ENCODE peak calls at places on chromosomes 4 and X, in four cellular contexts. M is PC-3, W is H1, T is SK-N-SH. I is an unnamed sample.

GRCh38 chr4:185115827-185116232 is 27.2 kb upstream of the SLC25A4 start:
- DNase-seq in M (no peak), T (peak; percentile 86), W (no peak), I (peak; percentile 74)

GRCh38 chr4:141102367-141102766 is 30.9 kb downstream of the RNF150 start:
- DNase-seq in T (peak; percentile 58), M (peak; percentile 77), W (no peak), I (peak; percentile 61)

GRCh38 chr4:132770776-132771175 is 378.3 kb upstream of the PCDH10 start:
- DNase-seq in M (no peak), T (no peak), W (no peak), I (no peak)

GRCh38 chr4:112145820-112146813 is 863 bp downstream of the FAM241A start:
- DNase-seq in M (peak; percentile 38), T (peak; percentile 73), W (no peak), I (peak; percentile 68)

GRCh38 chr4:120653790-120654189 is 268.7 kb downstream of the PRDM5 start:
- DNase-seq in W (no peak), M (no peak), T (no peak), I (peak; percentile 66)

GRCh38 chrX:115322375-115322774 is 32.9 kb downstream of the LUZP4 start:
- DNase-seq in T (no peak), W (no peak), M (no peak), I (no peak)

GRCh38 chr4:92864176-92864575 is 560.4 kb downstream of the GRID2 start:
- DNase-seq in M (no peak), T (no peak), W (no peak), I (no peak)

GRCh38 chrX:154986826-154987575 is 35.5 kb downstream of the F8 start:
- DNase-seq in W (no peak), T (no peak), M (peak; percentile 19), I (peak; percentile 5)

GRCh38 chr4:154490589-154491340 is 834 bp downstream of the DCHS2 start:
- DNase-seq in W (no peak), T (peak; percentile 41), M (no peak), I (no peak)

GRCh38 chrX:7334253-7334935 is 186.4 kb upstream of the PUDP start:
- DNase-seq in T (no peak), M (peak; percentile 62), W (no peak), I (peak; percentile 78)

GRCh38 chr4:106676173-106676921 is 307.8 kb upstream of the GIMD1 start:
- DNase-seq in M (no peak), T (no peak), W (no peak), I (peak; percentile 61)

GRCh38 chr4:119523399-119523798 is 105.2 kb downstream of the PDE5A start:
- DNase-seq in M (no peak), W (no peak), T (no peak), I (peak; percentile 30)
- H3K4me1 ChIP-seq in M (peaks cover 21% of the 10 kb centered on the region), W (no peaks in the 10 kb centered on the region), T (peaks cover 29% of the 10 kb centered on the region), I (peaks cover 33% of the 10 kb centered on the region)

DNA sequence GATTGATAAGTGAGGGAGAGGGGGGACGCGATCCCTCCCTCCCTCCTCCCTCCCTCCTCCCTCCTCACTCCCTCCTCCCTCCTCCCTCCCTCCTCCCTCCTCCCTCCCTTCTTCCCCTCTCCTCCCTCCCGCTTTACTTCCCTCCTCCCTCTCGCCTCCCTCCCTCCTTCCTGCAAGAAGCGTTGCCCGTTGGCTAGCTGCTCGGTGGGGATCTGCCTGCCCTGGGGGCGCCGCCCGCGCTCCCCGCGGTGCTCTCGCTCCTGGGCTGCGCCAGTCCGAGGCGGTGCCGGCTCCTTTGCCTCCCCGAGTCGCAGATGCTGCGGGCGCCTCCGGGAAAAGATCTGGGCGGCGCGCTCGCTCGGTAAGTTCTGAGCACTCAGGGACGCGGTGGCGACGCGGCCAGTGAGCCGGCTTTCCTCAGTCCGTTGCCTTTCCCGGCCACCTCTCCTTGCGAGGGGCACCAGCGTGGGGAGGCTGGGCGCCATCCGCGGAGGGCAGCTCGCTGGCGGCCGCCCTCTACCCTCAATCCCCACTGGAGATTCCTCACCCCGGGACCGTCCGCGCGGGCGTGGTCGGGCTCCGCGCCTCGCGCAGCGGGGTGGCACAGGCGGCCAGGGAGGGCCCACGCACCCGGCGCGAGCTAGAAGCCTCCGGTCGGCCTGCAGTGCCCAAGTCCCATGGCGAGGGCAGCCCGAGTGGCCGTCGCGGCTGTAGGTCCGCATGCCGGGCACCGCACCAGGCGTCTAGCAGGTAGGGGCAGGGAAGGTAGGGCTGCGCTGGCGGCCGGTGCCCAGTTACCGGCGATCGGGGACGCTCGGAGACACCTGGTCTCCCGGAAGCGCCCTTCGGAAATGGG is at the start of gene SLITRK2:
- DNase-seq in W (peak; percentile 31), M (no peak), T (no peak), I (no peak)
- H3K4me3 ChIP-seq in W (peak within 1 kb of the TSS; percentile 39), M (no peak within 1 kb of the TSS), T (no peak within 1 kb of the TSS), I (peak within 1 kb of the TSS; percentile 68)

GRCh38 chrX:6225307-6226052 is 3.2 kb downstream of the NLGN4X start:
- DNase-seq in T (peak; percentile 27), M (no peak), W (no peak), I (no peak)
- H3K9ac ChIP-seq in T (no peak overlapping the region), M (no peak overlapping the region), W (peak overlapping the region; percentile 13), I (no peak overlapping the region)

GRCh38 chr4:40228497-40229365 is 31.9 kb downstream of the RHOH start:
- DNase-seq in M (peak; percentile 21), W (no peak), T (no peak), I (no peak)
- H3K4me1 ChIP-seq in M (no peaks in the 10 kb centered on the region), W (peaks cover 2% of the 10 kb centered on the region), T (no peaks in the 10 kb centered on the region), I (no peaks in the 10 kb centered on the region)

GRCh38 chrX:124726313-124726712 is 379.9 kb downstream of the SH2D1A start:
- DNase-seq in W (no peak), T (no peak), M (no peak), I (no peak)

GRCh38 chrX:124717537-124717936 is 371.2 kb downstream of the SH2D1A start:
- DNase-seq in W (no peak), M (no peak), T (no peak), I (no peak)

GRCh38 chrX:124725467-124725866 is 379.1 kb downstream of the SH2D1A start:
- DNase-seq in M (no peak), W (no peak), T (no peak), I (no peak)

GRCh38 chrX:124719060-124719459 is 372.7 kb downstream of the SH2D1A start:
- DNase-seq in T (no peak), M (no peak), W (no peak), I (no peak)

GRCh38 chrX:124720532-124720931 is 374.2 kb downstream of the SH2D1A start:
- DNase-seq in M (no peak), T (no peak), W (no peak), I (no peak)
- H3K4me3 ChIP-seq in M (no peak overlapping the region), T (no peak overlapping the region), W (no peak overlapping the region), I (no peak overlapping the region)

I was measured in adipocyte.